ENCODE peak calls at places on chromosomes 4 and X, in four cellular contexts. One of them, this sample, is unnamed.

GRCh38 chrX:73581002-73581628 is 18.1 kb downstream of the CHIC1 start:
- DNase-seq in mesendoderm: no peak
- DNase-seq in IMR-90: no peak
- DNase-seq in H1: no peak
- DNase-seq in this sample: no peak

GRCh38 chrX:124217289-124218251 is 114.9 kb upstream of the TEX13D start:
- DNase-seq in mesendoderm: peak; percentile 91
- DNase-seq in IMR-90: no peak
- DNase-seq in H1: no peak
- DNase-seq in this sample: peak; percentile 52

GRCh38 chr4:93396274-93396673 is 432.3 kb upstream of the ATOH1 start:
- DNase-seq in mesendoderm: peak; percentile 30
- DNase-seq in IMR-90: peak; percentile 77
- DNase-seq in H1: no peak
- DNase-seq in this sample: no peak

GRCh38 chr4:82223715-82224114 is 150.1 kb downstream of the HNRNPD start:
- DNase-seq in mesendoderm: peak; percentile 74
- DNase-seq in IMR-90: no peak
- DNase-seq in H1: no peak
- DNase-seq in this sample: peak; percentile 46

GRCh38 chrX:22699591-22700091 is 300.1 kb upstream of the DDX53 start:
- DNase-seq in mesendoderm: peak; percentile 18
- DNase-seq in IMR-90: peak; percentile 90
- DNase-seq in H1: no peak
- DNase-seq in this sample: no peak

GRCh38 chrX:51860679-51861078 is 32.7 kb upstream of the MAGED1 start:
- DNase-seq in mesendoderm: peak; percentile 80
- DNase-seq in IMR-90: peak; percentile 32
- DNase-seq in H1: no peak
- DNase-seq in this sample: peak; percentile 43

GRCh38 chrX:47321386-47321785 is 49.0 kb upstream of the ZNF157 start:
- DNase-seq in mesendoderm: peak; percentile 96
- DNase-seq in IMR-90: peak; percentile 43
- DNase-seq in H1: peak; percentile 84
- DNase-seq in this sample: peak; percentile 93

GRCh38 chrX:26032141-26032917 is 105.8 kb upstream of the MAGEB18 start:
- DNase-seq in mesendoderm: no peak
- DNase-seq in IMR-90: no peak
- DNase-seq in H1: no peak
- DNase-seq in this sample: no peak

GRCh38 chr4:107757860-107758476 is 37.9 kb upstream of the PAPSS1 start:
- DNase-seq in mesendoderm: no peak
- DNase-seq in IMR-90: peak; percentile 44
- DNase-seq in H1: no peak
- DNase-seq in this sample: no peak

GRCh38 chr4:136741468-136741867 is 790.8 kb downstream of the PCDH18 start:
- DNase-seq in mesendoderm: no peak
- DNase-seq in IMR-90: peak; percentile 81
- DNase-seq in H1: no peak
- DNase-seq in this sample: no peak

GRCh38 chr4:120198411-120198810 is 131.8 kb upstream of the MAD2L1 start:
- DNase-seq in mesendoderm: no peak
- DNase-seq in IMR-90: no peak
- DNase-seq in H1: no peak
- DNase-seq in this sample: no peak

GRCh38 chr4:10288830-10289533 is 168.2 kb downstream of the ZNF518B start:
- DNase-seq in mesendoderm: no peak
- DNase-seq in IMR-90: no peak
- DNase-seq in H1: no peak
- DNase-seq in this sample: no peak

GRCh38 chrX:45788315-45788714 is 587.6 kb upstream of the DIPK2B start:
- DNase-seq in mesendoderm: no peak
- DNase-seq in IMR-90: no peak
- DNase-seq in H1: no peak
- DNase-seq in this sample: no peak

GRCh38 chrX:70030242-70030823 is 19.4 kb downstream of the AWAT2 start:
- DNase-seq in mesendoderm: peak; percentile 74
- DNase-seq in IMR-90: peak; percentile 49
- DNase-seq in H1: peak; percentile 60
- DNase-seq in this sample: peak; percentile 56

GRCh38 chrX:20300822-20301221 is 34.1 kb upstream of the RPS6KA3 start:
- DNase-seq in mesendoderm: peak; percentile 51
- DNase-seq in IMR-90: no peak
- DNase-seq in H1: no peak
- DNase-seq in this sample: no peak

GRCh38 chrX:10233173-10233572 is 76.4 kb downstream of the CLCN4 start:
- DNase-seq in mesendoderm: no peak
- DNase-seq in IMR-90: peak; percentile 65
- DNase-seq in H1: no peak
- DNase-seq in this sample: no peak

GRCh38 chrX:110182865-110183264 is 135.0 kb downstream of the AMMECR1 start:
- DNase-seq in mesendoderm: no peak
- DNase-seq in IMR-90: no peak
- DNase-seq in H1: no peak
- DNase-seq in this sample: no peak

GRCh38 chr4:173538148-173538902 is 8.3 kb upstream of the HAND2 start:
- DNase-seq in mesendoderm: peak; percentile 46
- DNase-seq in IMR-90: no peak
- DNase-seq in H1: peak; percentile 74
- DNase-seq in this sample: no peak

GRCh38 chr4:148437439-148437838 is 4.8 kb downstream of the NR3C2 start:
- DNase-seq in mesendoderm: no peak
- DNase-seq in IMR-90: no peak
- DNase-seq in H1: no peak
- DNase-seq in this sample: no peak

GRCh38 chr4:10403633-10404445 is 53.4 kb downstream of the ZNF518B start:
- DNase-seq in mesendoderm: peak; percentile 53
- DNase-seq in IMR-90: peak; percentile 30
- DNase-seq in H1: no peak
- DNase-seq in this sample: no peak

GRCh38 chr4:43776371-43776770 is 672.2 kb downstream of the KCTD8 start:
- DNase-seq in mesendoderm: no peak
- DNase-seq in IMR-90: peak; percentile 1
- DNase-seq in H1: no peak
- DNase-seq in this sample: no peak

GRCh38 chr4:102640669-102641068 is 120.1 kb downstream of the MANBA start:
- DNase-seq in mesendoderm: no peak
- DNase-seq in IMR-90: peak; percentile 72
- DNase-seq in H1: no peak
- DNase-seq in this sample: no peak

GRCh38 chrX:148609766-148610698 is 109.6 kb downstream of the AFF2 start:
- DNase-seq in mesendoderm: peak; percentile 85
- DNase-seq in IMR-90: no peak
- DNase-seq in H1: no peak
- DNase-seq in this sample: peak; percentile 64

GRCh38 chr4:104421576-104421975 is 73.1 kb downstream of the CXXC4 start:
- DNase-seq in mesendoderm: peak; percentile 18
- DNase-seq in IMR-90: no peak
- DNase-seq in H1: no peak
- DNase-seq in this sample: no peak

GRCh38 chrX:150692837-150693781 is at the start of gene MTMR1:
- DNase-seq in mesendoderm: peak; percentile 17
- DNase-seq in IMR-90: no peak
- DNase-seq in H1: no peak
- DNase-seq in this sample: no peak

GRCh38 chr4:137531121-137531520 is 1.2 kb downstream of the PCDH18 start:
- DNase-seq in mesendoderm: no peak
- DNase-seq in IMR-90: peak; percentile 65
- DNase-seq in H1: no peak
- DNase-seq in this sample: no peak

GRCh38 chrX:107561468-107562215 is 66.7 kb upstream of the PRPS1 start:
- DNase-seq in mesendoderm: peak; percentile 76
- DNase-seq in IMR-90: peak; percentile 35
- DNase-seq in H1: no peak
- DNase-seq in this sample: peak; percentile 87

GRCh38 chr4:19030536-19030935 is 1009.0 kb upstream of the LCORL start:
- DNase-seq in mesendoderm: no peak
- DNase-seq in IMR-90: no peak
- DNase-seq in H1: no peak
- DNase-seq in this sample: no peak
- H4K5ac ChIP-seq in mesendoderm: no peak overlapping the region
- H4K5ac ChIP-seq in IMR-90: no peak overlapping the region
- H4K5ac ChIP-seq in H1: no peak overlapping the region
- H4K5ac ChIP-seq in this sample: no peak overlapping the region

GRCh38 chr4:184019667-184020665 is 114.9 kb downstream of the STOX2 start:
- DNase-seq in mesendoderm: no peak
- DNase-seq in IMR-90: no peak
- DNase-seq in H1: no peak
- DNase-seq in this sample: no peak

GRCh38 chr4:184012937-184013336 is 107.8 kb downstream of the STOX2 start:
- DNase-seq in mesendoderm: peak; percentile 60
- DNase-seq in IMR-90: no peak
- DNase-seq in H1: no peak
- DNase-seq in this sample: no peak

GRCh38 chr4:184019084-184019483 is 114.0 kb downstream of the STOX2 start:
- DNase-seq in mesendoderm: no peak
- DNase-seq in IMR-90: peak; percentile 72
- DNase-seq in H1: no peak
- DNase-seq in this sample: no peak

GRCh38 chr4:184014301-184014700 is 109.2 kb downstream of the STOX2 start:
- DNase-seq in mesendoderm: no peak
- DNase-seq in IMR-90: no peak
- DNase-seq in H1: no peak
- DNase-seq in this sample: no peak

GRCh38 chr4:184016742-184017668 is 111.9 kb downstream of the STOX2 start:
- DNase-seq in mesendoderm: no peak
- DNase-seq in IMR-90: peak; percentile 84
- DNase-seq in H1: no peak
- DNase-seq in this sample: no peak
- H4K5ac ChIP-seq in mesendoderm: no peak overlapping the region
- H4K5ac ChIP-seq in IMR-90: peak overlapping the region; percentile 91
- H4K5ac ChIP-seq in H1: no peak overlapping the region
- H4K5ac ChIP-seq in this sample: no peak overlapping the region

DNA sequence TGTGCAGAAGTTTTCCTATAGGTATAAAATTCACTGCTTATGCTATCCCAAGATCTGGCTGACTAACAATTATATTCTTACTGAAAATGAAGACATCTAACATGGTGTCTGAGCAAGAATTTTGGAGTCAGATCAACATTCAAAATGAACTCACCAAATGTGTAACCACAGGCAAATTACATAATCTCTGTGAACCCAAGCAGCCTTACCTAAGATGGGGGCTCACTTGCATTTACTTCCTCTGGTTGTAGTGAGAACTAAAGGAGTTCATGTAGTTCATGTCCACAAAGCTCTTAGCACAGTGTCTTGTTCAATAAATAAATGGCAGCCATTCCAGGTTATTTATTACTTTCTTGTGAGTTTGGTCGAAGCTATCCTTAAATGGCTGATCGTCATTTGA is 163.9 kb upstream of the LCORL start:
- DNase-seq in mesendoderm: no peak
- DNase-seq in IMR-90: no peak
- DNase-seq in H1: no peak
- DNase-seq in this sample: no peak
- H4K5ac ChIP-seq in mesendoderm: no peak overlapping the region
- H4K5ac ChIP-seq in IMR-90: no peak overlapping the region
- H4K5ac ChIP-seq in H1: no peak overlapping the region
- H4K5ac ChIP-seq in this sample: no peak overlapping the region

GRCh38 chr4:67207941-67208441 is 337.3 kb downstream of the CENPC start:
- DNase-seq in mesendoderm: no peak
- DNase-seq in IMR-90: no peak
- DNase-seq in H1: no peak
- DNase-seq in this sample: no peak
- H4K5ac ChIP-seq in mesendoderm: no peak overlapping the region
- H4K5ac ChIP-seq in IMR-90: no peak overlapping the region
- H4K5ac ChIP-seq in H1: no peak overlapping the region
- H4K5ac ChIP-seq in this sample: no peak overlapping the region

GRCh38 chr4:26749867-26750266 is 110.8 kb upstream of the STIM2 start:
- DNase-seq in mesendoderm: no peak
- DNase-seq in IMR-90: no peak
- DNase-seq in H1: no peak
- DNase-seq in this sample: no peak

GRCh38 chr4:26751838-26752237 is 108.8 kb upstream of the STIM2 start:
- DNase-seq in mesendoderm: no peak
- DNase-seq in IMR-90: no peak
- DNase-seq in H1: no peak
- DNase-seq in this sample: no peak

GRCh38 chr4:26746742-26747351 is 113.8 kb upstream of the STIM2 start:
- DNase-seq in mesendoderm: no peak
- DNase-seq in IMR-90: no peak
- DNase-seq in H1: no peak
- DNase-seq in this sample: no peak

GRCh38 chr4:26751004-26751403 is 109.6 kb upstream of the STIM2 start:
- DNase-seq in mesendoderm: no peak
- DNase-seq in IMR-90: no peak
- DNase-seq in H1: no peak
- DNase-seq in this sample: no peak

DNA sequence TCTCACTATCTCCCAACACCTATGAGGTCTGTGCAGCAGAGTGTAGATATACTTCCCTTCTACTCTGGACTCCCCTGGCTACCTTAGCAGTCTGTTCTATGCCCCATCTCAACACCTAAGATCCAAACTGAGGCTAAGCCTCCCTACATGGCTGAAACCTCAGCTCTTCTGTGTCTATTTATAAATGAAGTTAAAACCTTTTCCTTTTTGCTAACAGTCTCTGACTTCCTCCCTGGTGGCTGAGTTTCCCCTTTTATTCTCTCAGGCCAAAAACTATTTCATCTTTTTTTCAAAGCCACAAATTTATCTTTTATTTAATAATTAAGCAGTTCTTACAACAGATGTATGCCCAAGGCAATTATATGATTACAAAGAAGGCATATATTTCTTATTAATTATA is 111.8 kb upstream of the STIM2 start:
- DNase-seq in mesendoderm: no peak
- DNase-seq in IMR-90: no peak
- DNase-seq in H1: no peak
- DNase-seq in this sample: no peak
- H4K5ac ChIP-seq in mesendoderm: no peak overlapping the region
- H4K5ac ChIP-seq in IMR-90: no peak overlapping the region
- H4K5ac ChIP-seq in H1: no peak overlapping the region
- H4K5ac ChIP-seq in this sample: no peak overlapping the region

GRCh38 chr4:152294331-152294730 is 241.6 kb downstream of the FBXW7 start:
- DNase-seq in mesendoderm: no peak
- DNase-seq in IMR-90: no peak
- DNase-seq in H1: no peak
- DNase-seq in this sample: no peak
- H4K5ac ChIP-seq in mesendoderm: no peak overlapping the region
- H4K5ac ChIP-seq in IMR-90: no peak overlapping the region
- H4K5ac ChIP-seq in H1: no peak overlapping the region
- H4K5ac ChIP-seq in this sample: no peak overlapping the region

GRCh38 chrX:42714981-42715688 is 62.8 kb downstream of the PPP1R2C start:
- DNase-seq in mesendoderm: peak; percentile 79
- DNase-seq in IMR-90: no peak
- DNase-seq in H1: peak; percentile 47
- DNase-seq in this sample: peak; percentile 89
- H4K5ac ChIP-seq in mesendoderm: no peak overlapping the region
- H4K5ac ChIP-seq in IMR-90: no peak overlapping the region
- H4K5ac ChIP-seq in H1: no peak overlapping the region
- H4K5ac ChIP-seq in this sample: no peak overlapping the region